ENCODE peak calls at places on chromosomes 5 and 9, in five cellular contexts. P is NT2/D1, M is heart right ventricle, C is brain microvascular endothelial cell, U is keratinocyte. J is an unnamed sample.

GRCh38 chr5:143837306-143837848 is 25.4 kb downstream of the HMHB1 start:
- DNase-seq in P (no peak), M (no peak), C (peak; percentile 14), U (no peak), J (no peak)

GRCh38 chr5:42950466-42951168 is 89.5 kb downstream of the ANXA2R start:
- DNase-seq in P (peak; percentile 48), M (peak; percentile 81), C (peak; percentile 99), U (peak; percentile 93), J (peak; percentile 82)

GRCh38 chr5:143434261-143435206 is 31.0 kb upstream of the NR3C1 start:
- DNase-seq in P (no peak), M (no peak), C (no peak), U (no peak), J (no peak)

GRCh38 chr5:115986358-115986757 is 24.1 kb downstream of the LVRN start:
- DNase-seq in P (no peak), M (no peak), C (no peak), U (no peak), J (no peak)

GRCh38 chr9:7104625-7105024 is 346.9 kb downstream of the KDM4C start:
- DNase-seq in P (no peak), M (peak; percentile 16), C (no peak), U (no peak), J (no peak)

GRCh38 chr9:115261656-115262081 is 143.7 kb upstream of the TNC start:
- DNase-seq in P (no peak), M (no peak), C (no peak), U (no peak), J (no peak)

GRCh38 chr9:107251756-107252322 is 31.2 kb upstream of the RAD23B start:
- DNase-seq in P (no peak), M (peak; percentile 57), C (peak; percentile 89), U (no peak), J (no peak)

GRCh38 chr9:117718701-117719100 is 14.5 kb downstream of the TLR4 start:
- DNase-seq in P (no peak), M (no peak), C (no peak), U (no peak), J (no peak)

GRCh38 chr9:114551750-114552685 is 35.6 kb upstream of the ATP6V1G1 start:
- DNase-seq in P (peak; percentile 20), M (peak; percentile 49), C (peak; percentile 99), U (peak; percentile 93), J (peak; percentile 32)

GRCh38 chr9:80175286-80175906 is 603.6 kb downstream of the TLE4 start:
- DNase-seq in P (no peak), M (no peak), C (no peak), U (no peak), J (no peak)

GRCh38 chr9:81848472-81848871 is 79.8 kb upstream of the SPATA31D4 start:
- DNase-seq in P (no peak), M (no peak), C (no peak), U (no peak), J (no peak)

GRCh38 chr5:109703165-109703564 is 13.4 kb downstream of the MAN2A1 start:
- DNase-seq in P (no peak), M (no peak), C (no peak), U (no peak), J (no peak)

GRCh38 chr9:122346478-122347347 is 24.1 kb upstream of the PTGS1 start:
- DNase-seq in P (no peak), M (peak; percentile 58), C (no peak), U (no peak), J (peak; percentile 41)

GRCh38 chr5:77376624-77377023 is 115.5 kb downstream of the WDR41 start:
- DNase-seq in P (no peak), M (no peak), C (no peak), U (no peak), J (no peak)

GRCh38 chr9:134708672-134709038 is 67.1 kb downstream of the COL5A1 start:
- DNase-seq in P (no peak), M (no peak), C (no peak), U (no peak), J (no peak)

GRCh38 chr9:115240676-115241075 is 122.7 kb upstream of the TNC start:
- DNase-seq in P (no peak), M (no peak), C (no peak), U (no peak), J (no peak)

GRCh38 chr5:73606206-73606753 is 19.7 kb upstream of the ARHGEF28 start:
- DNase-seq in P (no peak), M (no peak), C (no peak), U (no peak), J (no peak)

GRCh38 chr5:16934669-16935068 is 1.4 kb downstream of the MYO10 start:
- DNase-seq in P (no peak), M (no peak), C (no peak), U (no peak), J (no peak)

GRCh38 chr9:23587433-23587832 is 238.6 kb downstream of the ELAVL2 start:
- DNase-seq in P (no peak), M (peak; percentile 93), C (no peak), U (no peak), J (peak; percentile 54)

GRCh38 chr5:65919773-65920172 is 6.6 kb upstream of the ERBIN start:
- DNase-seq in P (no peak), M (no peak), C (no peak), U (no peak), J (no peak)

GRCh38 chr5:178351950-178352349 is 119.3 kb upstream of the PHYKPL start:
- DNase-seq in P (no peak), M (no peak), C (no peak), U (no peak), J (no peak)

GRCh38 chr5:14040542-14040941 is 96.1 kb upstream of the DNAH5 start:
- DNase-seq in P (no peak), M (no peak), C (no peak), U (no peak), J (no peak)

GRCh38 chr9:68502279-68502678 is 38.4 kb downstream of the TMEM252 start:
- DNase-seq in P (no peak), M (no peak), C (no peak), U (no peak), J (no peak)

GRCh38 chr9:68497629-68498028 is 43.1 kb downstream of the TMEM252 start:
- DNase-seq in P (no peak), M (no peak), C (no peak), U (no peak), J (no peak)

GRCh38 chr9:68501159-68501506 is 39.5 kb downstream of the TMEM252 start:
- DNase-seq in P (no peak), M (no peak), C (no peak), U (no peak), J (no peak)

GRCh38 chr9:68498816-68499215 is 41.9 kb downstream of the TMEM252 start:
- DNase-seq in P (no peak), M (no peak), C (no peak), U (no peak), J (no peak)

GRCh38 chr9:68500457-68501158 is 40.1 kb downstream of the TMEM252 start:
- DNase-seq in P (no peak), M (no peak), C (peak; percentile 5), U (no peak), J (no peak)
- H3K27me3 ChIP-seq in P (peaks cover 89% of the 10 kb centered on the region), M (no peaks in the 10 kb centered on the region), C (no peaks in the 10 kb centered on the region), U (no peaks in the 10 kb centered on the region), J (no peaks in the 10 kb centered on the region)

GRCh38 chr9:68508547-68508946 is 32.1 kb downstream of the TMEM252 start:
- DNase-seq in P (no peak), M (no peak), C (no peak), U (no peak), J (no peak)

GRCh38 chr9:68507098-68507795 is 33.4 kb downstream of the TMEM252 start:
- DNase-seq in P (no peak), M (no peak), C (no peak), U (no peak), J (no peak)

GRCh38 chr9:68509689-68510088 is 31.0 kb downstream of the TMEM252 start:
- DNase-seq in P (peak; percentile 80), M (no peak), C (no peak), U (no peak), J (no peak)

GRCh38 chr9:68505681-68506409 is 34.8 kb downstream of the TMEM252 start:
- DNase-seq in P (no peak), M (no peak), C (no peak), U (no peak), J (no peak)

DNA sequence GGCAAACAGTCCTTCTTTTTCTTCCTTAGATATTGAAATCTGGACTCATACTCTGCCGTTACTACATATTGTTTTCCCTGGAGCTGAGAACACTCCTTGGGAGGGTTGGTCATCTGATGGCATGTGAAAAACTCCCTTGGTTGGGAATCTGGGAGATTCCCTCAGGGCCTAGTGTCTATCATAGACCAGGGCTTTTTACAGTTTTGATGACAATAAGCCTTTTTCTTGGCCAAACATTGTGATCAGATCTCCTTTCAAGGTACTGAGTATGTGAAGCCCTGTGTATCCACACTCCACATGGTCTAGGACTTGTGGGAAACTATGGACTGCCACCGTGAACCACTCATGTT is 32.9 kb downstream of the TMEM252 start:
- DNase-seq in P (no peak), M (no peak), C (no peak), U (no peak), J (no peak)
- H3K27me3 ChIP-seq in P (peaks cover 94% of the 10 kb centered on the region), M (no peaks in the 10 kb centered on the region), C (no peaks in the 10 kb centered on the region), U (no peaks in the 10 kb centered on the region), J (no peaks in the 10 kb centered on the region)

DNA sequence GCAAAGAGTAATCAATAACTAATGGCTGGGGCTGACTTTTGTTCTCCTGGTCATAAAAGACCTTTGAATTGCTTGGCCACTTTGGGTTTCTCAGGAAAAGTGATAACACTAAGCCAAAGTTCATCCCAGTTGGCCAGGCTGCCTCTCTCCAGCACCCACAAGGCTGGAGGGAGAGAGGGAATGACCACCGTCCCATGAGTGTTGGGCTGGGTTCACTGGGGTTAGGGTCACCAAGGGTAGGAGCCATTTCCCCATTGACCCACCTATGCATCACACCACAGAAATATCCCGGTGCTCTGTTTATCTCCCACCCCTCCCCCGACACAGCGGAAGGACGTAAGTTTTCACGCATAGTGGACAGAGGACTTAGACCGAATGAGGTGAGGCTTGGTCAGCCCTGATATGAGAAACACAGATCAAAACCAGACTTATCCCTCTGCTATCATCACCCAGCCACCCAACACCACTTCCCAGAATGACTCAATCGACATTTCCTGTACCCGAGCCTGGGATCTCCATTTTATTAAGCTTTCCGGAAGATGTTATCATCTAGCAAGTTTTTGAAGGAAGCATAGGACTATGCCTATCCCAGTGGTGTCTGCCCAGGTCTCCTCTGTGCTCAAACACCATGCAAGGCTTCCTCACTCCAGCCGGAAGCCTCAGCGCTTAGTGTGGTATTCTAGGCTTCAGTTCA is 27.0 kb upstream of the PPARGC1B start:
- DNase-seq in P (no peak), M (no peak), C (no peak), U (no peak), J (peak; percentile 19)
- H3K27me3 ChIP-seq in P (no peaks in the 10 kb centered on the region), M (no peaks in the 10 kb centered on the region), C (peaks cover 1% of the 10 kb centered on the region), U (peaks cover 21% of the 10 kb centered on the region), J (no peaks in the 10 kb centered on the region)

DNA sequence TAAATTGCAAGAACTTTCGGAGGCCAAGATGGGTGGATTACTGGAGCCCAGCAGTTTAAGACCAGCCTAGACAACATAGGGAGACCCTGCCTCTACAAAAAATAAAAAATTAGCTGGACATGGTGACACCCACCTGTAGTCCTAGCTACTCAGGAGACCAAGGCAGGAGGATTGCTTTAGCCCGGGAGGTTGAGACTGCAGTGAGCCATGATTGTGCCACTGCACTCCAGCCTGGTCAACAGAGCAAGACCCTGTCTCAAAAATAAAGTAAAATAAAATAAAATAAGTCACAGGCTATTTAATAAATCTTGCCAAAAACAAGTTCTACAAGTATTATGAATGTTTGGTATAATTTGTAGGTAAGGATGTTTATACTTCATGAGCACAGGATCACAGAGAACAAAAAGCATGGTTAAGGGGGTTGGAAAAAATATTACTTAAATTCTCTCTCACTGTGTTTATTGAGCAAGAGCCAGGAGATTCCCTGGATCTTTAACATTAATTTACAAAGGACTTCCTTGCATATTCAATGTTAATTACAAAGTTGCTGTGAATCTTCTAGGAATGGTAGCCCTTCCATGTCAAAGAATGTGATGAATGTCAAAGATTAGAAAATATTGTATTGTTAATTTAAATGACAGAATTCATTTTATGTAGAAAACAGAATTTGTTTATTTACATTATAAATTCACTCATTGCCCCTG is 164.0 kb downstream of the RFX3 start:
- DNase-seq in P (no peak), M (no peak), C (no peak), U (no peak), J (no peak)
- H3K27me3 ChIP-seq in P (no peaks in the 10 kb centered on the region), M (no peaks in the 10 kb centered on the region), C (no peaks in the 10 kb centered on the region), U (no peaks in the 10 kb centered on the region), J (no peaks in the 10 kb centered on the region)